ENCODE peak calls at places on chromosomes 13 and 19, in nine cellular contexts. P is HCT116, I is PC-9, L is posterior cingulate gyrus, A is kidney tubule cell, H is mammary epithelial cell, S is right lobe of liver, T is NCI-H187, D is iris pigment epithelial cell. Q is an unnamed sample.

GRCh38 chr19:29875931-29876330 is 64.1 kb downstream of the CCNE1 start:
- DNase-seq in P (no peak), I (no peak), L (no peak), A (no peak), H (no peak), S (no peak), T (no peak), D (no peak), Q (no peak)

GRCh38 chr13:27018882-27019281 is 152.7 kb downstream of the USP12 start:
- DNase-seq in P (no peak), I (no peak), L (no peak), A (no peak), H (no peak), S (no peak), T (no peak), D (no peak), Q (no peak)

GRCh38 chr19:341386-342127 is 3.0 kb downstream of the MIER2 start:
- DNase-seq in P (no peak), I (no peak), L (no peak), A (no peak), H (no peak), S (no peak), T (no peak), D (no peak), Q (no peak)

GRCh38 chr13:42041684-42042035 is 6.8 kb upstream of the DGKH start:
- DNase-seq in P (no peak), I (peak), L (peak), A (peak), H (peak), S (peak), T (no peak), D (peak), Q (peak)

GRCh38 chr19:42427313-42427712 is at the start of gene LIPE:
- DNase-seq in P (no peak), I (no peak), L (no peak), A (no peak), H (no peak), S (no peak), T (no peak), D (no peak), Q (peak)

GRCh38 chr19:40611096-40611495 is 9.9 kb downstream of the LTBP4 start:
- DNase-seq in P (no peak), I (no peak), L (no peak), A (no peak), H (peak), S (no peak), T (no peak), D (no peak), Q (no peak)

GRCh38 chr19:17379221-17379631 is 2.1 kb upstream of the PLVAP start:
- DNase-seq in P (no peak), I (no peak), L (no peak), A (no peak), H (no peak), S (no peak), T (no peak), D (no peak), Q (no peak)

GRCh38 chr13:102856603-102857002 is 10.8 kb downstream of the ERCC5 start:
- DNase-seq in P (no peak), I (no peak), L (no peak), A (peak), H (peak), S (peak), T (no peak), D (no peak), Q (peak)

GRCh38 chr19:50844296-50844935 is 10.3 kb upstream of the KLK3 start:
- DNase-seq in P (no peak), I (peak), L (no peak), A (no peak), H (no peak), S (no peak), T (no peak), D (no peak), Q (no peak)

GRCh38 chr13:25722893-25723292 is 328.9 kb downstream of the SHISA2 start:
- DNase-seq in P (no peak), I (no peak), L (no peak), A (no peak), H (no peak), S (no peak), T (no peak), D (no peak), Q (no peak)

GRCh38 chr13:79749985-79750551 is 269.1 kb downstream of the NDFIP2 start:
- DNase-seq in P (no peak), I (peak), L (no peak), A (peak), H (peak), S (no peak), T (no peak), D (peak), Q (peak)

GRCh38 chr19:36363845-36364244 is 15.2 kb downstream of the ZFP14 start:
- DNase-seq in P (no peak), I (no peak), L (no peak), A (no peak), H (no peak), S (no peak), T (no peak), D (no peak), Q (no peak)

GRCh38 chr19:43362179-43362578 is 8.7 kb downstream of the CD177 start:
- DNase-seq in P (no peak), I (no peak), L (no peak), A (peak), H (no peak), S (no peak), T (no peak), D (no peak), Q (no peak)

GRCh38 chr13:28501547-28501946 is 6.6 kb upstream of the FLT1 start:
- DNase-seq in P (no peak), I (no peak), L (no peak), A (no peak), H (no peak), S (no peak), T (no peak), D (no peak), Q (no peak)

GRCh38 chr13:40665061-40665753 is 1.2 kb downstream of the FOXO1 start:
- DNase-seq in P (no peak), I (peak), L (no peak), A (peak), H (peak), S (peak), T (no peak), D (no peak), Q (peak)

GRCh38 chr13:48950507-48950886 is 25.2 kb upstream of the FNDC3A start:
- DNase-seq in P (peak), I (no peak), L (no peak), A (peak), H (peak), S (no peak), T (no peak), D (peak), Q (no peak)

GRCh38 chr19:38035515-38036495 is 128.8 kb downstream of the SIPA1L3 start:
- DNase-seq in P (no peak), I (no peak), L (no peak), A (peak), H (no peak), S (no peak), T (no peak), D (no peak), Q (peak)

GRCh38 chr13:21557995-21558394 is 46.0 kb downstream of the MICU2 start:
- DNase-seq in P (peak), I (no peak), L (no peak), A (no peak), H (peak), S (no peak), T (no peak), D (peak), Q (peak)

GRCh38 chr19:18301718-18302111 is 20.3 kb upstream of the JUND start:
- DNase-seq in P (no peak), I (no peak), L (no peak), A (no peak), H (no peak), S (no peak), T (no peak), D (no peak), Q (no peak)

GRCh38 chr19:10402441-10403038 is 802 bp downstream of the CDC37 start:
- DNase-seq in P (no peak), I (no peak), L (no peak), A (peak), H (no peak), S (no peak), T (no peak), D (peak), Q (no peak)

GRCh38 chr13:94114166-94114565 is 365.3 kb downstream of the DCT start:
- DNase-seq in P (no peak), I (no peak), L (no peak), A (no peak), H (no peak), S (no peak), T (no peak), D (no peak), Q (no peak)

GRCh38 chr13:36543671-36544070 is 111.4 kb downstream of the CCNA1 start:
- DNase-seq in P (no peak), I (no peak), L (no peak), A (no peak), H (no peak), S (no peak), T (peak), D (no peak), Q (no peak)

GRCh38 chr19:15467734-15468214 is 3.4 kb upstream of the RASAL3 start:
- DNase-seq in P (no peak), I (no peak), L (no peak), A (no peak), H (no peak), S (no peak), T (no peak), D (no peak), Q (no peak)

GRCh38 chr19:46821512-46822359 is 28.9 kb downstream of the AP2S1 start:
- DNase-seq in P (no peak), I (no peak), L (no peak), A (no peak), H (no peak), S (no peak), T (no peak), D (no peak), Q (peak)

GRCh38 chr13:76016799-76017198 is 380.7 kb downstream of the LMO7 start:
- DNase-seq in P (peak), I (peak), L (no peak), A (peak), H (peak), S (no peak), T (no peak), D (peak), Q (peak)

GRCh38 chr13:78228940-78229339 is 310.3 kb upstream of the EDNRB start:
- DNase-seq in P (no peak), I (no peak), L (no peak), A (no peak), H (no peak), S (no peak), T (no peak), D (no peak), Q (no peak)

GRCh38 chr19:30385666-30386065 is 13.5 kb downstream of the ZNF536 start:
- DNase-seq in P (no peak), I (no peak), L (no peak), A (no peak), H (no peak), S (peak), T (no peak), D (no peak), Q (no peak)

GRCh38 chr13:100491164-100491847 is 97.3 kb downstream of the GGACT start:
- DNase-seq in P (no peak), I (no peak), L (no peak), A (no peak), H (no peak), S (no peak), T (no peak), D (peak), Q (peak)

GRCh38 chr13:66468656-66469055 is 761.5 kb downstream of the PCDH9 start:
- DNase-seq in P (no peak), I (no peak), L (no peak), A (no peak), H (no peak), S (no peak), T (no peak), D (no peak), Q (no peak)

GRCh38 chr13:24050292-24050711 is 110.2 kb upstream of the SPATA13 start:
- DNase-seq in P (no peak), I (peak), L (peak), A (peak), H (peak), S (no peak), T (no peak), D (peak), Q (peak)

GRCh38 chr13:26017932-26018690 is 33.7 kb downstream of the SHISA2 start:
- DNase-seq in P (no peak), I (no peak), L (no peak), A (peak), H (no peak), S (no peak), T (no peak), D (no peak), Q (no peak)

GRCh38 chr13:112136095-112136494 is 69.1 kb downstream of the SOX1 start:
- DNase-seq in P (no peak), I (no peak), L (no peak), A (no peak), H (no peak), S (no peak), T (no peak), D (no peak), Q (no peak)

GRCh38 chr19:51016798-51017683 is 2.5 kb downstream of the KLK10 start:
- DNase-seq in P (peak), I (peak), L (peak), A (peak), H (peak), S (peak), T (peak), D (peak), Q (peak)

GRCh38 chr19:12278713-12279112 is 16.0 kb downstream of the ZNF44 start:
- DNase-seq in P (no peak), I (no peak), L (no peak), A (no peak), H (no peak), S (no peak), T (no peak), D (no peak), Q (no peak)

GRCh38 chr19:53521373-53522202 is 16.4 kb upstream of the ZNF331 start:
- DNase-seq in P (no peak), I (no peak), L (no peak), A (no peak), H (no peak), S (no peak), T (no peak), D (no peak), Q (no peak)

GRCh38 chr13:45521292-45521691 is 56.6 kb downstream of the COG3 start:
- DNase-seq in P (no peak), I (no peak), L (no peak), A (no peak), H (peak), S (no peak), T (no peak), D (peak), Q (no peak)

Q was measured in AG20443.